ENCODE peak calls at places on chromosome 11, in four cellular contexts. S is HepG2, Q is neural progenitor cell, B is DND-41. K is an unnamed sample.

GRCh38 chr11:129849447-129850130 is 33.9 kb downstream of the TMEM45B start:
- DNase-seq in S (no peak), Q (no peak), B (no peak), K (no peak)

GRCh38 chr11:2376751-2377451 is at the start of gene CD81:
- DNase-seq in S (no peak), Q (peak), B (peak), K (peak)

GRCh38 chr11:35618497-35619029 is 303 bp downstream of the FJX1 start:
- DNase-seq in S (no peak), Q (peak), B (no peak), K (no peak)

GRCh38 chr11:124536520-124536919 is 6.9 kb downstream of the OR8B12 start:
- DNase-seq in S (peak), Q (peak), B (no peak), K (no peak)

GRCh38 chr11:119100246-119100959 is 1.2 kb downstream of the DPAGT1 start:
- DNase-seq in S (peak), Q (peak), B (no peak), K (peak)

GRCh38 chr11:63462126-63462525 is 28.8 kb downstream of the PLAAT5 start:
- DNase-seq in S (no peak), Q (no peak), B (no peak), K (no peak)

GRCh38 chr11:106706355-106706754 is 311.9 kb downstream of the GUCY1A2 start:
- DNase-seq in S (no peak), Q (no peak), B (no peak), K (no peak)

GRCh38 chr11:26193714-26194373 is 138.1 kb upstream of the ANO3 start:
- DNase-seq in S (no peak), Q (no peak), B (no peak), K (no peak)

GRCh38 chr11:1073261-1073724 is 1.4 kb upstream of the MUC2 start:
- DNase-seq in S (peak), Q (peak), B (no peak), K (no peak)

GRCh38 chr11:27520226-27520625 is 13.7 kb upstream of the LIN7C start:
- DNase-seq in S (no peak), Q (no peak), B (no peak), K (no peak)

GRCh38 chr11:74170694-74171629 is at the start of the genes C2CD3 and PPME1:
- DNase-seq in S (peak), Q (peak), B (peak), K (peak)
- H3K4me2 ChIP-seq in S (peak), Q (peak), B (peak), K (peak)

DNA sequence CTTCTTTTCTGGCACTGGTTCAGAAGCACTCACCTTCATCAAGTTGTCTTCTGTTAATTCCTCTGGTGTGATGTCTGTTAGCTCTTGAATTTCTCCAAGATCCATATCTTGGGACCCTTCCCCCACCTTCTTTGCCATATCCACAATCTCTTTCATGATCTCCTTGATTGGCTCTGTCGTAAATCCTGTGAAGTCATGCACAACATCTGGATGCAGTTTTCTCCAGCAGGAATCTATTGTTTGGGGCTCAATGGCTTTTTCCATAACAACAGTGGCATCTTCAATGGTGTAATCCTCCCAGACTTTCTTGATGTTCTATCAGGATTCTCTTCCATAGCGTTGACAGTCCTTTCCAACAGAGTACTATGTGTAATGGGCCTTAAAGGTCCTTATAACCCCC is 96.9 kb downstream of the CSTPP1 start:
- DNase-seq in S (no peak), Q (peak), B (no peak), K (no peak)
- H3K9ac ChIP-seq in S (no peak), Q (no peak), B (no peak), K (no peak)

GRCh38 chr11:126747315-126747714 is 253.3 kb downstream of the KIRREL3 start:
- DNase-seq in S (no peak), Q (no peak), B (no peak), K (no peak)
- H3K4me3 ChIP-seq in S (no peak), Q (no peak), B (no peak), K (no peak)

DNA sequence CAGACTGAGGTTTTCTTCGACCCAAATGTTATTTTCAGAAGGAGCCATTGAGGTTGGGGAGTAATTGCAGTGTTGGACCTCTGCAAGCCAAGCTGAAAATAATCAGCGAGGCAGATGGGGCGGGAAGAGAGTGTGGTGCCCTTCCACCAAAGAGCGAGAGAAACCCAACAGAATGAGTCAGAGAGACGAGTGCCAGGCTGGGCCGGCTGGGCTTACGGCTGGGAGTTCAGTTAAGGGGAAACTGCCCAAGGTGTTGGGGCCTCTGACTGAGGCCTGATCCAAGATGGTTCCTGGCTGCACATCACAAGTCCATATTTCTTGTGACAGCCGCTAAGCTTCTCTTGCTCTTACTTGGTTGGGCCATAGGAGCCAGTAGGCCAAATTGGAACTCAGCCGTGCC is 30.4 kb upstream of the CREB3L1 start:
- DNase-seq in S (no peak), Q (no peak), B (no peak), K (no peak)
- H3K4me2 ChIP-seq in S (no peak), Q (no peak), B (no peak), K (no peak)

GRCh38 chr11:68446046-68446725 is 14.4 kb upstream of the PPP6R3 start:
- DNase-seq in S (no peak), Q (no peak), B (no peak), K (no peak)
- H3K9ac ChIP-seq in S (no peak), Q (no peak), B (no peak), K (no peak)

GRCh38 chr11:9605742-9606141 is 32.3 kb downstream of the WEE1 start:
- DNase-seq in S (no peak), Q (no peak), B (no peak), K (peak)
- H3K4me3 ChIP-seq in S (no peak), Q (no peak), B (no peak), K (no peak)

GRCh38 chr11:62000539-62001446 is 33.4 kb upstream of the FTH1 start:
- DNase-seq in S (peak), Q (no peak), B (no peak), K (no peak)
- H3K4me2 ChIP-seq in S (peak), Q (no peak), B (no peak), K (no peak)

GRCh38 chr11:61832207-61832606 is 4.1 kb downstream of the FADS2 start:
- DNase-seq in S (no peak), Q (no peak), B (no peak), K (no peak)

GRCh38 chr11:61833478-61833877 is 5.4 kb downstream of the FADS2 start:
- DNase-seq in S (no peak), Q (no peak), B (no peak), K (peak)

GRCh38 chr11:61833926-61834277 is 5.8 kb downstream of the FADS2 start:
- DNase-seq in S (no peak), Q (no peak), B (peak), K (no peak)

GRCh38 chr11:61834278-61835004 is 6.3 kb downstream of the FADS2 start:
- DNase-seq in S (no peak), Q (no peak), B (peak), K (peak)

DNA sequence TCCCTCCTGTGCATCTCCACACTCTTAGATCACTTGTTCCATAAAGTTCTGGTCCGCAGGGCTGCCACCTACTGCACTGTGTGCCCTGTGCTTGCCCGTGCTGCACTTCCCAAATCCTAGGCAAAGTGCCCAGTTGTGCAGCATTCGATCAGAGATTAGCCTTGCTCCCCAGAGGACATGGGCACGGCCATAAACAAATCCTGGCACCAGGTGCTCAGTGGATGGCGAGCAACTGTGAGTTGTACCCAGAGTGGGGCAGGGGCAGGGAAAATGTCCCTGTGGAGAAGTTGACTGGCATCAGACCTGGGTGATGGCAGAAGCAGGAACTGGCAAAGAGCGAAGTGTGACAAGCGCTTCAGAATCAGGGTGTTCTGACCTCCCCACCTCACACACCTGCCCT is 4.7 kb downstream of the FADS2 start:
- DNase-seq in S (no peak), Q (no peak), B (no peak), K (no peak)
- H3K9ac ChIP-seq in S (no peak), Q (no peak), B (peak), K (peak)

K was measured in Karpas-422.